ENCODE peak calls at places on chromosomes 12 and 14, in seven cellular contexts. H, E, K, W, P, J and L are unnamed samples.

GRCh38 chr12:65911321-65911720 is 87.0 kb downstream of the HMGA2 start:
- DNase-seq in H (no peak), K (no peak), W (no peak), J (peak; percentile 77), P (no peak), E (no peak), L (no peak)

GRCh38 chr12:127035011-127035879 is 1231.7 kb upstream of the TMEM132C start:
- DNase-seq in H (no peak), K (no peak), J (no peak), W (no peak), P (no peak), E (no peak), L (no peak)

GRCh38 chr14:90511252-90511651 is 114.4 kb downstream of the CALM1 start:
- DNase-seq in J (no peak), W (no peak), H (no peak), P (no peak), E (no peak), K (no peak), L (no peak)

GRCh38 chr12:103930787-103931536 is 752 bp downstream of the HSP90B1 start:
- DNase-seq in P (no peak), H (peak; percentile 92), W (no peak), K (no peak), E (peak; percentile 87), J (peak; percentile 51), L (peak; percentile 86)

GRCh38 chr12:39660101-39660500 is 40.5 kb upstream of the ABCD2 start:
- DNase-seq in K (no peak), H (no peak), E (no peak), W (no peak), P (no peak), J (no peak), L (no peak)

GRCh38 chr14:76762617-76763361 is 1.5 kb downstream of the VASH1 start:
- DNase-seq in W (no peak), P (no peak), K (no peak), J (no peak), E (peak; percentile 65), H (no peak), L (no peak)

GRCh38 chr14:50312734-50313054 is 570 bp downstream of the DMAC2L start:
- DNase-seq in J (no peak), H (no peak), K (no peak), W (no peak), E (no peak), P (no peak), L (no peak)

GRCh38 chr12:80195143-80195726 is 95.9 kb downstream of the OTOGL start:
- DNase-seq in E (no peak), P (no peak), K (peak; percentile 39), W (no peak), J (no peak), H (no peak), L (no peak)

GRCh38 chr12:4121506-4122020 is 152.0 kb upstream of the CCND2 start:
- DNase-seq in W (no peak), H (peak; percentile 86), J (no peak), E (no peak), K (no peak), P (no peak), L (peak; percentile 53)

GRCh38 chr12:80714055-80714454 is 2.7 kb upstream of the MYF5 start:
- DNase-seq in H (no peak), W (no peak), K (no peak), J (no peak), P (no peak), E (no peak), L (no peak)

GRCh38 chr12:325886-326285 is 63.2 kb downstream of the KDM5A start:
- DNase-seq in J (no peak), E (no peak), K (no peak), H (no peak), P (no peak), W (no peak), L (no peak)

DNA sequence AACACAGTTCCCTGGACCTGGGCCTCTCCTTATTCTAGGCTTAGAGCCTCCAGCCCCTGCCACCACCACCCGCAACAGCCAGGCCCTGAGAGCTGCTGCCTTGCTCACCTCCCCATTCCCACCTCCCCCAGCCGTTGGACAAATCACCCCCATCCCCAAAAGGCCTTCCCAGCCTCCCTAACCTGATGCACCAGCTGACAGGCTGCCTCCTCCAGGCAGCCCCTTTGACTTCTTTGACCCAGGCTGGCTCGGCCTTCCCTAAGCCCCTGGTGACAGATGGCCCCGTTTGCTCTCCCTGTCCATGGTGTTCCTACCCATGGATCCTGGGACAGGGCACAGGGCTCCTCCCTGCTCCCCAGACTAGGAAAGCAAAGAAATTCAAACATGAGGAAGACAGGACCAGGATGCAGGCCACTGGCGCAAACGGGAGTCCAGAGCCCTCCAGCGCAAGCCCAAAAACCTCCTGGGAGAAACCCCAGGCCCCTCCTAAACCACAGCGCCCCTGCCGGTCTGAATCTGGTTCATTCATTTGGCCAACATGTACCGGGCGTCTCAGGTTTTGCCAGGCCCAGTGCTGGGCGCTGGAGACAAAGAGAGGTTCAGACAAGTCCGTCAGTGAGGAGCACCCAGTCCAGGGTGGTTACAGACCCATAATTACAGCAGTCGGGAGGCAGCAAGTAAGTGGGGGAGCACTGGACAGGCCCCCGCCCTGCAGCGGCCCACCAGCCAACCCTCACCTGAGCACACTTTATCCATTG is 2.4 kb downstream of the AKT1 start:
- DNase-seq in P (no peak), J (no peak), W (no peak), E (no peak), H (no peak), K (no peak), L (no peak)
- H3K4me3 ChIP-seq in P (no peak overlapping the region), J (no peak overlapping the region), W (peak overlapping the region; percentile 68), E (no peak overlapping the region), H (peak overlapping the region; percentile 88), K (no peak overlapping the region), L (no peak overlapping the region)

DNA sequence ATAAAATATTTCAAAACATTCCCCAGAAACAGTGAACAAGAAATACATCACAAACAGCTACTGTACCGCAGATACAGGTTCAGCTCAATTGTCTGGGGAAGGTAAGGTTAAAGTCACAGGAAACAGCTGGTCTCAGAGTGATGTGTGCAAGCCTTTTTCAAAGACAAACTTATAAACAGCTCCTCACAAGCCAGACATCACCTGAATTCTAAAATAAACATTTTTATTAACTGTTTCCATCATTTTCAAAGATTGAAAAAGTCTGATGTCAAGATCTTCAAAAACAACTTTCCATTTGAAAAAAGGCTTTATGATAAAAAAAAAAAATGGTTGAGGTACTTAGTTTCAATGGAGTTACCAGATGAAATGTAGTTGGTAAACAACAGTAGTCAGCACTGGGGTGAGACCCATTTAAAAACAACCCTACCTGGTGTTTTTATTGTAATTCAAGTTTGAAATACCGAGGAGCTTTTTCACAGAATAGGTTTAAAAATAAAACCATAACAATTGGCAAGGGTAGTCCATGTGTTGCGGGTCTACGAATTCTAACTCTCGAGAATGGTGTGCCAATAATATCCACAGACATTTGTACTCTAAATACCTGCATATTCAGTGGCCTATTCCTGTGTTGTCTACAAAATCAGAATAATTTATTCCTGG is 3.9 kb downstream of the BTG1 start:
- DNase-seq in J (no peak), W (no peak), H (no peak), P (no peak), K (no peak), E (no peak), L (no peak)
- TF ChIP-seq POLR2A in J (peak; percentile 16), W (no peak), H (no peak), P (peak; percentile 25), K (no peak), E (peak; percentile 34), L (no peak)

DNA sequence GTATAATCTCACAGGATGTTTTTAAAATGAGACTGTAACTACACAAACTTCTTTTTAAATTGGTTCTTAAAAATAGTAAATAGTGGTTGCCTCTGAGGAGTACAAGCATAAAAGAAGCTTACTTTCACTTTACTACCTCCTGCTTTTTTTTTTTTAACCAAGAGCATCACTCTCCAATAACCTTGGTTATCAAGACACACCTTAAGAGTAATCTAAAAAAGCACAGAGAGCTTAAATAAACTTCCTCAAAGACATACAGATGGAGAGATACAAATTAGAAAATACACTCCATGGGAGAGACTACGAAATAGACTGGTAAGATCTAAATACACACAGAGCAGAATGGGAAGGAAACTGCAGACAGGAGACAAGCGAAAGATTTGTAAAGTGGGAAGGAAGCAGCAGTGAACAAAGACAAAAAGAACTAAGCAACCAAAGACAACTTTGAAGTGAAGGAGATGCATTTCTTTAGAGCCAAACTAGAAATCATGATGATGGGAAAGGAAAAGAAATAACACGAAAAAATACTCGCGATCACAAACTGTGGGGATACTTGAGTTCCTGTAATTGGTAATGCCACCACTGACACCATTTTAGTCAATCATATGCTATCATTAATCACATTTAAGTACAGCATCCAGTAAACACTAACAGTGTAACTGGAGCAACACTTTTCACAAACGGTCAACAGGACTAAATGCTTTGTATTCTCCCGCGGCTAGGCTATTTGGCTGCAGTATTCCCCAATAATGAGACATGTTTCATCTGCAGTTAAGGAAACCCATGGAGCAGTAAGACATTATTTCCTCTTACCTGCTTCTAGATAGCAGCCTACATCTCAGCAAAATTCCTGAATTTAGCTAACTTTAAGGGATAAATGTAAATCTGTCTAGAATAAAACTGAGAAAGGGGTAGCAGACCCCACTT is 8.2 kb downstream of the SINHCAF start:
- DNase-seq in K (no peak), J (no peak), H (no peak), W (no peak), E (no peak), P (no peak), L (no peak)
- H3K4me3 ChIP-seq in K (peak overlapping the region; percentile 32), J (peak overlapping the region; percentile 1), H (peak overlapping the region; percentile 43), W (peak overlapping the region; percentile 92), E (peak overlapping the region; percentile 4), P (no peak overlapping the region), L (no peak overlapping the region)

GRCh38 chr12:17971850-17972249 is 118.1 kb downstream of the RERGL start:
- DNase-seq in P (no peak), J (no peak), W (no peak), H (no peak), K (no peak), E (no peak), L (no peak)
- TF ChIP-seq POLR2A in P (no peak), J (no peak), W (no peak), H (no peak), K (no peak), E (no peak), L (no peak)

DNA sequence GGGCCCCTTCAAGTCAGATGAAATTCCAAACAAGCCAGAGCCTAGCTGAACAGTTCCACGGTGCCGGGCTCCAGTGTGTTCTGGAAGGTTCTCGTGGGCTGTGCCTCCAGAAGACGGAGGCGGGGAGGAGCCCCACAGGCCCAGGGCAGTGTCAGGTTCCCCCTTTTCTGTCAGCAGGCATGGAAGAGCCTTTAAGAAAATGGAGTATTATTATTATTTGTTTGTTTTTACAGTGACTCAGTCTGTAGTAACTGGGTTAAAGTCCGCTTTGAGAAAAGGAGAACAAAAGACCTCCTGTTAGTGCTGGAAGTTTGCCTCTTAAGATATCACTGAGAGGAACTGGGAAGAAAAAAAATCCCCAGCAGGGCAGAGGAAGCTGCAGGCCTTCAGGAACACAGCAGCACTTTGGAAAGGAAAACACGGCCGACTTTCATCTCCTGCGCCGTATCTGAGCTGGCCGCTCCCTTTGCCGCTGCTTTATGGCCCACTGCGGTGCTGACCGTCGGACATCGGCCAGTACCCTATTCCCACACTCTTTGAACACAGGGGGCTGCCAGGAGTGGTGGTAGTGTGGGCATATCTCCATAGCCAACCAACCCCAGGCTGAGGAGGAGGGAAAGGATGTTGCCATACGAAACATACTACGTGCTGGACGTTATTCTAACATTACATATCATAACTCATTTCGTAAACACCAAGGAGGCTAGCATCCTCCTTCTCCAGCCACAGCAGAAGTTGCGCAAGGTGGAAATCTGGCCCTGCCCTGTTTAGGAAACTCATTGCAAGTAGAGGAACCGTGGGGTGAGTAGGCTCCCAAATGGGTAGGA is 194.0 kb downstream of the ZFP36L1 start:
- DNase-seq in P (no peak), K (peak; percentile 92), W (no peak), J (peak; percentile 66), H (no peak), E (peak; percentile 86), L (peak; percentile 93)
- H3K4me3 ChIP-seq in P (no peak overlapping the region), K (peak overlapping the region; percentile 25), W (no peak overlapping the region), J (no peak overlapping the region), H (no peak overlapping the region), E (no peak overlapping the region), L (no peak overlapping the region)